ENCODE peak calls at places on chromosomes 1 and 21, in eight cellular contexts. X, B, H, E, K, A, Y and R are unnamed samples.

GRCh38 chr1:225691861-225692516 is 39.1 kb upstream of the ENAH start:
- DNase-seq in X (no peak), B (no peak), E (no peak), Y (no peak), A (no peak), K (no peak), H (no peak), R (no peak)

GRCh38 chr1:159431904-159432303 is at the start of gene OR10J4:
- DNase-seq in A (no peak), X (no peak), H (no peak), E (no peak), B (no peak), Y (no peak), K (no peak), R (no peak)

GRCh38 chr1:221689138-221689537 is 52.8 kb downstream of the DUSP10 start:
- DNase-seq in B (no peak), E (no peak), X (no peak), A (no peak), K (no peak), H (no peak), Y (no peak), R (no peak)

GRCh38 chr1:110282395-110282794 is 56.8 kb upstream of the RBM15 start:
- DNase-seq in A (no peak), E (no peak), Y (no peak), K (no peak), H (no peak), X (no peak), B (no peak), R (no peak)

GRCh38 chr1:224563666-224564065 is 52.5 kb upstream of the CNIH3 start:
- DNase-seq in A (no peak), X (no peak), E (no peak), H (no peak), B (no peak), Y (no peak), K (no peak), R (no peak)

GRCh38 chr21:39006653-39007417 is 176.4 kb downstream of the PSMG1 start:
- DNase-seq in E (peak; percentile 82), A (no peak), B (peak; percentile 73), K (peak; percentile 67), H (peak; percentile 83), Y (peak; percentile 65), X (peak; percentile 86), R (no peak)

GRCh38 chr1:46667782-46668760 is at the start of gene ATPAF1:
- DNase-seq in X (peak; percentile 64), H (peak; percentile 77), A (peak; percentile 15), Y (peak; percentile 73), K (peak; percentile 76), B (peak; percentile 64), E (peak; percentile 76), R (no peak)

GRCh38 chr1:193654951-193655705 is 468.7 kb upstream of the B3GALT2 start:
- DNase-seq in Y (no peak), B (no peak), H (no peak), E (no peak), K (peak; percentile 32), X (no peak), A (no peak), R (no peak)

GRCh38 chr1:3125546-3126368 is 56.8 kb downstream of the PRDM16 start:
- DNase-seq in X (no peak), K (no peak), Y (no peak), A (no peak), B (no peak), E (no peak), H (no peak), R (no peak)

GRCh38 chr1:223312705-223313414 is 51.1 kb downstream of the SUSD4 start:
- DNase-seq in K (peak; percentile 4), Y (no peak), H (no peak), X (no peak), E (no peak), B (no peak), A (no peak), R (no peak)

GRCh38 chr1:99137546-99138206 is 126.6 kb upstream of the PLPPR4 start:
- DNase-seq in H (no peak), Y (no peak), K (no peak), B (no peak), X (no peak), E (no peak), A (no peak), R (no peak)

GRCh38 chr1:77978969-77979838 is at the start of gene FUBP1:
- DNase-seq in K (peak; percentile 98), H (peak; percentile 97), E (peak; percentile 91), Y (peak; percentile 97), X (peak; percentile 95), A (peak; percentile 93), B (peak; percentile 98), R (peak; percentile 94)

DNA sequence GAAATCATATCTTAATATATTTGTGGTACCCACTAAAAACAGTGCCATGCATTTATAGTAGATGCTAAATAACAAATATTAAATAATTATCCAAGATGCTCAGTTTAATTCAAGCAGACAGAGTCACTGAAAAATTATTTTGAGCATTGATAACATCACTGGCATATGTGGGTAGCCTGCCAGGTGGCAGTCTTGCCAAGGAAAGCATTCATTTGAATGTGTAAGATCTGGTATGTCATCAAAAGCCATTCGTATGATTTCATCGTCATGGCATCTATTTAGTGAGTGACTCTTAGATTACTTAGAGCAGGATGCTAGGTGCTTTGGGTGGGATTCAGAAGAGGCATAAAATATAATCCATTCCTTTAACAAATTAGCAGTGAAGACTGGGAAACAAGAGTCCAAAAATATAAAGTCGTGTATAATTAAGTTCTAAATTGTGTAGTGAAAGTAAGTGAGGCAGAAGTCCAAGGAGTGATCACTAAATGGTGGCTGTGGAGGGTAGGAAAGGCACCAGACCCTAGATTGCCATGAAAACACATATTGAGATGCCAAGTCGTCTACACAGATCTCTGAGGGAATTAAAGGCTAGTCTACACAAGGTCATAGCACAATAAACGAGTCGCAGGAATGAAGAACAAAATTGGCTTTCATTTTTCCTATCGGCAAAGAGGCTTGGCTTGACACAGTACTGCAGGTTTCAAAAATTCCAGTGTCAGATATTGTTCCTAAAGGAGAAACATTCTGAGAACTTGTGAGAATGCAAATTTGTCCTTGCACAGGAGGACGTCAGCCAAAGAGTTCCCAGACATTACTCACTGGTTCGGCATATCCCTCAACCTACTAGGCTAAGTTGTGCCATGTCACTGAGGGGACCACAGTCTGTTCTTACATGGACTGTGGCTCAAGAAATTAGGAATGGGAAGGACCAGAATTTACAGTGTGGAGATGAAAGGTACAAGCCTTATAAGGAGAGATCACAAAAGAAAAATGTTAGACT is 130.8 kb downstream of the LYPLAL1 start:
- DNase-seq in A (no peak), B (no peak), H (no peak), X (no peak), K (peak; percentile 70), E (peak; percentile 46), Y (no peak), R (no peak)
- TF ChIP-seq CTCF in A (no peak), B (no peak), H (no peak), X (no peak), K (no peak), E (no peak), Y (no peak), R (no peak)

GRCh38 chr1:113292660-113293626 is 97.4 kb upstream of the MAGI3 start:
- DNase-seq in H (no peak), E (no peak), X (no peak), Y (no peak), A (no peak), K (no peak), B (no peak), R (no peak)
- H3K27me3 ChIP-seq in H (no peaks in the 10 kb centered on the region), E (peaks cover 5% of the 10 kb centered on the region), X (no peaks in the 10 kb centered on the region), Y (no peaks in the 10 kb centered on the region), A (no peaks in the 10 kb centered on the region), K (no peaks in the 10 kb centered on the region), B (no peaks in the 10 kb centered on the region), R (no peaks in the 10 kb centered on the region)

GRCh38 chr1:36539526-36539925 is 56.8 kb upstream of the CSF3R start:
- DNase-seq in H (no peak), X (no peak), K (no peak), E (no peak), Y (no peak), A (no peak), B (no peak), R (no peak)

GRCh38 chr1:36540056-36540455 is 57.3 kb upstream of the CSF3R start:
- DNase-seq in H (no peak), Y (no peak), A (no peak), K (no peak), B (no peak), E (no peak), X (no peak), R (no peak)

GRCh38 chr1:36537190-36537768 is 54.6 kb upstream of the CSF3R start:
- DNase-seq in Y (no peak), B (no peak), H (no peak), A (no peak), X (no peak), K (no peak), E (no peak), R (no peak)

GRCh38 chr1:36542024-36542961 is 59.6 kb upstream of the CSF3R start:
- DNase-seq in A (no peak), B (no peak), Y (no peak), K (no peak), E (no peak), X (no peak), H (no peak), R (no peak)

GRCh38 chr1:36542962-36543515 is 60.3 kb upstream of the CSF3R start:
- DNase-seq in K (no peak), A (no peak), E (no peak), X (no peak), B (no peak), Y (no peak), H (no peak), R (no peak)
- TF ChIP-seq CTCF in K (no peak), A (no peak), E (no peak), X (no peak), B (no peak), Y (no peak), H (no peak), R (peak; percentile 18)

GRCh38 chr21:43797925-43798715 is 8.7 kb downstream of the RRP1 start:
- DNase-seq in H (no peak), Y (no peak), K (no peak), A (no peak), B (no peak), E (no peak), X (no peak), R (no peak)
- H3K27me3 ChIP-seq in H (no peaks in the 10 kb centered on the region), Y (no peaks in the 10 kb centered on the region), K (no peaks in the 10 kb centered on the region), A (no peaks in the 10 kb centered on the region), B (no peaks in the 10 kb centered on the region), E (no peaks in the 10 kb centered on the region), X (no peaks in the 10 kb centered on the region), R (no peaks in the 10 kb centered on the region)

GRCh38 chr21:42574234-42575027 is 60.8 kb downstream of the SLC37A1 start:
- DNase-seq in H (no peak), E (no peak), A (no peak), Y (peak; percentile 9), K (no peak), B (peak; percentile 7), X (no peak), R (no peak)
- TF ChIP-seq CTCF in H (no peak), E (peak; percentile 29), A (no peak), Y (no peak), K (no peak), B (no peak), X (no peak), R (peak; percentile 57)